ENCODE peak calls at places on chromosome 18, in five cellular contexts. One of them, this sample, is unnamed.

GRCh38 chr18:74714796-74715195 is 117.1 kb downstream of the ZNF407 start:
- DNase-seq in OCI-LY7: no peak
- DNase-seq in PC-3: no peak
- DNase-seq in MM.1S: no peak
- DNase-seq in hepatocyte: no peak
- DNase-seq in this sample: no peak

GRCh38 chr18:23307567-23308295 is 145.4 kb upstream of the RIOK3 start:
- DNase-seq in hepatocyte: no peak
- DNase-seq in PC-3: peak; percentile 32
- DNase-seq in OCI-LY7: peak; percentile 40
- DNase-seq in MM.1S: no peak
- DNase-seq in this sample: no peak

GRCh38 chr18:57807336-57808117 is 4.4 kb upstream of the ATP8B1 start:
- DNase-seq in PC-3: peak; percentile 48
- DNase-seq in MM.1S: no peak
- DNase-seq in hepatocyte: no peak
- DNase-seq in OCI-LY7: no peak
- DNase-seq in this sample: no peak

GRCh38 chr18:48040457-48041110 is 110.1 kb upstream of the SMAD2 start:
- DNase-seq in MM.1S: no peak
- DNase-seq in PC-3: no peak
- DNase-seq in OCI-LY7: no peak
- DNase-seq in hepatocyte: no peak
- DNase-seq in this sample: no peak

GRCh38 chr18:48161911-48162698 is 231.6 kb upstream of the SMAD2 start:
- DNase-seq in OCI-LY7: no peak
- DNase-seq in hepatocyte: no peak
- DNase-seq in MM.1S: no peak
- DNase-seq in PC-3: no peak
- DNase-seq in this sample: no peak

GRCh38 chr18:75031717-75032317 is 177.1 kb downstream of the PTGR3 start:
- DNase-seq in MM.1S: no peak
- DNase-seq in PC-3: no peak
- DNase-seq in hepatocyte: no peak
- DNase-seq in OCI-LY7: no peak
- DNase-seq in this sample: no peak

GRCh38 chr18:58522157-58522556 is 106.7 kb downstream of the ALPK2 start:
- DNase-seq in PC-3: no peak
- DNase-seq in OCI-LY7: no peak
- DNase-seq in MM.1S: no peak
- DNase-seq in hepatocyte: no peak
- DNase-seq in this sample: no peak

GRCh38 chr18:26301681-26302080 is 75.4 kb downstream of the TAF4B start:
- DNase-seq in hepatocyte: peak; percentile 5
- DNase-seq in MM.1S: no peak
- DNase-seq in PC-3: no peak
- DNase-seq in OCI-LY7: no peak
- DNase-seq in this sample: no peak

GRCh38 chr18:32470136-32470712 is 458 bp downstream of the GAREM1 start:
- DNase-seq in PC-3: no peak
- DNase-seq in hepatocyte: no peak
- DNase-seq in MM.1S: peak; percentile 29
- DNase-seq in OCI-LY7: peak; percentile 10
- DNase-seq in this sample: no peak

GRCh38 chr18:30908381-30908780 is 134.2 kb downstream of the DSC3 start:
- DNase-seq in MM.1S: no peak
- DNase-seq in hepatocyte: no peak
- DNase-seq in OCI-LY7: no peak
- DNase-seq in PC-3: peak; percentile 18
- DNase-seq in this sample: no peak

GRCh38 chr18:29321561-29321960 is 1144.6 kb upstream of the CDH2 start:
- DNase-seq in PC-3: peak; percentile 68
- DNase-seq in hepatocyte: no peak
- DNase-seq in MM.1S: no peak
- DNase-seq in OCI-LY7: no peak
- DNase-seq in this sample: no peak

GRCh38 chr18:36284671-36285295 is 12.7 kb upstream of the FHOD3 start:
- DNase-seq in hepatocyte: peak; percentile 64
- DNase-seq in OCI-LY7: peak; percentile 52
- DNase-seq in MM.1S: peak; percentile 64
- DNase-seq in PC-3: peak; percentile 55
- DNase-seq in this sample: peak; percentile 55

GRCh38 chr18:77093584-77093983 is 39.0 kb downstream of the MBP start:
- DNase-seq in OCI-LY7: no peak
- DNase-seq in PC-3: no peak
- DNase-seq in hepatocyte: no peak
- DNase-seq in MM.1S: no peak
- DNase-seq in this sample: no peak

GRCh38 chr18:49617846-49618245 is 56.0 kb downstream of the LIPG start:
- DNase-seq in hepatocyte: no peak
- DNase-seq in MM.1S: no peak
- DNase-seq in PC-3: no peak
- DNase-seq in OCI-LY7: no peak
- DNase-seq in this sample: no peak

GRCh38 chr18:27185025-27185763 is at the start of gene CHST9:
- DNase-seq in hepatocyte: peak; percentile 28
- DNase-seq in MM.1S: no peak
- DNase-seq in PC-3: no peak
- DNase-seq in OCI-LY7: no peak
- DNase-seq in this sample: peak; percentile 82

GRCh38 chr18:56937874-56938273 is 209.0 kb upstream of the BOD1L2 start:
- DNase-seq in OCI-LY7: no peak
- DNase-seq in MM.1S: no peak
- DNase-seq in hepatocyte: no peak
- DNase-seq in PC-3: no peak
- DNase-seq in this sample: no peak

GRCh38 chr18:63869374-63869773 is 18.1 kb upstream of the SERPINB2 start:
- DNase-seq in PC-3: no peak
- DNase-seq in OCI-LY7: no peak
- DNase-seq in hepatocyte: no peak
- DNase-seq in MM.1S: no peak
- DNase-seq in this sample: no peak

GRCh38 chr18:52392160-52392559 is 52.2 kb downstream of the DCC start:
- DNase-seq in hepatocyte: no peak
- DNase-seq in PC-3: no peak
- DNase-seq in OCI-LY7: no peak
- DNase-seq in MM.1S: peak; percentile 64
- DNase-seq in this sample: no peak

GRCh38 chr18:23871410-23871809 is 143.1 kb upstream of the TTC39C start:
- DNase-seq in MM.1S: no peak
- DNase-seq in OCI-LY7: peak; percentile 86
- DNase-seq in hepatocyte: peak; percentile 40
- DNase-seq in PC-3: peak; percentile 89
- DNase-seq in this sample: peak; percentile 31

GRCh38 chr18:7926526-7926925 is 359.4 kb downstream of the PTPRM start:
- DNase-seq in hepatocyte: peak; percentile 43
- DNase-seq in OCI-LY7: no peak
- DNase-seq in MM.1S: no peak
- DNase-seq in PC-3: peak; percentile 48
- DNase-seq in this sample: peak; percentile 17

GRCh38 chr18:407168-407567 is 93.3 kb downstream of the COLEC12 start:
- DNase-seq in PC-3: no peak
- DNase-seq in OCI-LY7: no peak
- DNase-seq in hepatocyte: no peak
- DNase-seq in MM.1S: no peak
- DNase-seq in this sample: no peak

GRCh38 chr18:73848656-73849055 is 299.0 kb downstream of the FBXO15 start:
- DNase-seq in hepatocyte: no peak
- DNase-seq in PC-3: peak; percentile 79
- DNase-seq in MM.1S: no peak
- DNase-seq in OCI-LY7: no peak
- DNase-seq in this sample: no peak

GRCh38 chr18:62334110-62334509 is 9.0 kb downstream of the TNFRSF11A start:
- DNase-seq in MM.1S: no peak
- DNase-seq in OCI-LY7: no peak
- DNase-seq in PC-3: peak; percentile 94
- DNase-seq in hepatocyte: no peak
- DNase-seq in this sample: no peak

GRCh38 chr18:45413180-45413836 is 202.0 kb upstream of the SLC14A2 start:
- DNase-seq in MM.1S: no peak
- DNase-seq in OCI-LY7: no peak
- DNase-seq in hepatocyte: no peak
- DNase-seq in PC-3: no peak
- DNase-seq in this sample: no peak

GRCh38 chr18:75253784-75254183 is 43.2 kb downstream of the TSHZ1 start:
- DNase-seq in hepatocyte: no peak
- DNase-seq in OCI-LY7: no peak
- DNase-seq in PC-3: no peak
- DNase-seq in MM.1S: no peak
- DNase-seq in this sample: peak; percentile 57

GRCh38 chr18:74329688-74330205 is 14.1 kb downstream of the C18orf63 start:
- DNase-seq in hepatocyte: no peak
- DNase-seq in OCI-LY7: no peak
- DNase-seq in PC-3: no peak
- DNase-seq in MM.1S: no peak
- DNase-seq in this sample: no peak

GRCh38 chr18:31992836-31993575 is 25.6 kb upstream of the RNF125 start:
- DNase-seq in OCI-LY7: no peak
- DNase-seq in PC-3: no peak
- DNase-seq in hepatocyte: no peak
- DNase-seq in MM.1S: no peak
- DNase-seq in this sample: no peak

DNA sequence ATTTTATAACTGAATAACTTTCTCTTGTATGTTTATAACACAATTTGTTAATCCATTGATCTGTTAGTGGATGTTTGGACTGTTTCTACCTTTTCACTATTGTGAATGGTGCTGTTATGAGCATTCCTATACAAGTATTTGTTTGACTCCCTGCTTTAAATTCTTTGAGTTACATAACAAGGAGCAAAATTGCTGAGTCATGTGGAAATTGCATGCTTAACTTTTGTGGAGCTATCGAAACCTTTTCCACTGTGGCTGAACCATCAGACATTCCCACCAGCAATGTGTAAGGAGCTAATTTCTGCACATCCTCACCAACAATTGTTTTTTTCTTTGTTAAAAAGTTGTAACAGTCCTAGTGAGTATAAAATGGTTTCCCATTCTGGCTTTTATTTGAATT is 415.5 kb downstream of the CBLN2 start:
- DNase-seq in PC-3: no peak
- DNase-seq in MM.1S: no peak
- DNase-seq in OCI-LY7: no peak
- DNase-seq in hepatocyte: no peak
- DNase-seq in this sample: no peak
- H2AFZ ChIP-seq in PC-3: no peak overlapping the region
- H2AFZ ChIP-seq in MM.1S: no peak overlapping the region
- H2AFZ ChIP-seq in OCI-LY7: no peak overlapping the region
- H2AFZ ChIP-seq in hepatocyte: no peak overlapping the region
- H2AFZ ChIP-seq in this sample: no peak overlapping the region

DNA sequence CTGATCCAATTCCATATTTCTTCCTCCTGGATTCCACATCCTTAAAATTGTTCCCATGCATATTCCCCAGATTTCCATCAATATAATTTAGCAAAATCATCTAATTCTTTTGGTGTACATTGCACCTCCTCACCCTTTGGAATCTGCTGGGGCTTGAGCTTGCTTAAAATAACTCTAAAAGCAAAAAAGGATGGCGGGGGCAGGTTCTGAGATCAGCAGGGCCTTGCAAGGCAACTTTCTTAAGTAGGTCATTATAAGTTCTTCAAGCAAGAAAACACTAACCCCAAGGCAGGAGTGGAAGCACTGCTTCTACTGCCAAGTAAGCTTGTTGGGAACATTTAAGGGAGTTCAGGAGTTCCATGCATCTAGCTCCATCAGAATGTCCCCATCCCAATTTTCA is 254.3 kb upstream of the CCDC68 start:
- DNase-seq in PC-3: no peak
- DNase-seq in MM.1S: no peak
- DNase-seq in OCI-LY7: no peak
- DNase-seq in hepatocyte: no peak
- DNase-seq in this sample: no peak
- H3K9me2 ChIP-seq in PC-3: no peaks in the 10 kb centered on the region
- H3K9me2 ChIP-seq in MM.1S: no peaks in the 10 kb centered on the region
- H3K9me2 ChIP-seq in OCI-LY7: no peaks in the 10 kb centered on the region
- H3K9me2 ChIP-seq in hepatocyte: no peaks in the 10 kb centered on the region
- H3K9me2 ChIP-seq in this sample: no peaks in the 10 kb centered on the region

GRCh38 chr18:54957295-54957694 is 2.0 kb downstream of the CCDC68 start:
- DNase-seq in hepatocyte: no peak
- DNase-seq in MM.1S: no peak
- DNase-seq in OCI-LY7: no peak
- DNase-seq in PC-3: no peak
- DNase-seq in this sample: peak; percentile 29

GRCh38 chr18:54961016-54961423 is 1.8 kb upstream of the CCDC68 start:
- DNase-seq in PC-3: no peak
- DNase-seq in MM.1S: no peak
- DNase-seq in hepatocyte: no peak
- DNase-seq in OCI-LY7: no peak
- DNase-seq in this sample: no peak

GRCh38 chr18:54957987-54958386 is 1.3 kb downstream of the CCDC68 start:
- DNase-seq in OCI-LY7: no peak
- DNase-seq in PC-3: peak; percentile 34
- DNase-seq in hepatocyte: peak; percentile 28
- DNase-seq in MM.1S: no peak
- DNase-seq in this sample: no peak

GRCh38 chr18:54960197-54960596 is 936 bp upstream of the CCDC68 start:
- DNase-seq in hepatocyte: no peak
- DNase-seq in OCI-LY7: no peak
- DNase-seq in PC-3: no peak
- DNase-seq in MM.1S: no peak
- DNase-seq in this sample: no peak

DNA sequence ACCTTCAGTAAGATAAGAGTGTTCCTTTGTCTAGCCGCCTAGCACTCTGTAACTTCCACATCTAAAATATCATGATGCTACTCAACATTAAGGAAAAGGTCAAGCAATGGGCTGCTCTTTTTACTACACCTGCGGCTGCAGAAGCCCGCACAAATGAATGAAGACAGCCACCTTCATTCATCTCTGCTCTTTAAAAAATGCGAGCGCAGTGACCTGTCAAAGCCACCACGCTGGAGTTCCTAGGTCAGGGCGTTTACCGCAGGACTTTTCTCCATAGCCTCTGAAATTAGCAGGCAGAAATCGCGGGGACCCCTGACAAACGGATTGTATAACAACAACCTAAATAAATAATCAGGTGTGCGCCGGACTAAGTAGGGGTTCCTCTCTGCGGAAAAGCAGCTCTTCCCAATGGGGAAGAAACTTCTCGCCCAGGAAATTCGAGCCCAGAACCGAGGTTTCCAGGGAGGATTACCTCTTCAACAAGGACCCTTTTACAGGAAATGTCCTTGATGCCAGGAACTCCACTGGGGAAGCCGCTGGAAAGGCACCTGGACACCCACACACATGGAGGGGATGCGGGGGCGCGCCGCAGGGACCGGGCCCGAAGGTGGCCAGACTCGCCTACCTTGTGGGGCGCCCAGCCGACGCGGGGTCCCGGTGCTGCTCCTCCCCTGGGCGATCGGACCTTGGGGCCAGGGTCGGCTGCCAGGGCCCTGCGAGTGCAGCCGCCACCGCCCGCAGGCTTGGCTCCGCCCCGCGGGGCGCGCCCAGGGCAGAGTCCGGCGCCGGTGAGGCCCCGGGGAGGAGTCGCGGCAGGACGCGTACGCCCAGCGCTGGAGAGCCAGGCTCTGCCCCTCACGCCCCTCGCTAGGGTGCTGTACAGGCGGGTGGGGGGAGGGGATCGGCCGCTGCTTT is at the start of gene CCDC68:
- DNase-seq in hepatocyte: peak; percentile 75
- DNase-seq in PC-3: peak; percentile 68
- DNase-seq in OCI-LY7: no peak
- DNase-seq in MM.1S: no peak
- DNase-seq in this sample: no peak
- H2AFZ ChIP-seq in hepatocyte: peak within 1 kb of the TSS; percentile 11
- H2AFZ ChIP-seq in PC-3: peak within 1 kb of the TSS; percentile 97
- H2AFZ ChIP-seq in OCI-LY7: no peak within 1 kb of the TSS
- H2AFZ ChIP-seq in MM.1S: no peak within 1 kb of the TSS
- H2AFZ ChIP-seq in this sample: no peak within 1 kb of the TSS

GRCh38 chr18:12434541-12434929 is 26.8 kb downstream of the PRELID3A start:
- DNase-seq in PC-3: no peak
- DNase-seq in MM.1S: no peak
- DNase-seq in hepatocyte: no peak
- DNase-seq in OCI-LY7: no peak
- DNase-seq in this sample: no peak
- H3K9me2 ChIP-seq in PC-3: no peaks in the 10 kb centered on the region
- H3K9me2 ChIP-seq in MM.1S: no peaks in the 10 kb centered on the region
- H3K9me2 ChIP-seq in hepatocyte: no peaks in the 10 kb centered on the region
- H3K9me2 ChIP-seq in OCI-LY7: no peaks in the 10 kb centered on the region
- H3K9me2 ChIP-seq in this sample: no peaks in the 10 kb centered on the region